ENCODE peak calls at places on chromosome 12, in ten cellular contexts. One of them, this sample, is unnamed.

GRCh38 chr12:101935769-101936741 is 58.7 kb downstream of the DRAM1 start:
- DNase-seq in mesothelial cell of epicardium: no peak
- DNase-seq in stimulated activated CD4-positive, alpha-beta T cell treated with anti-CD3 and anti-CD28 coated beads, Interleukin-12 subunit alpha, Interleukin-12 subunit beta, amount 100 ng/mL, for 48 hours: no peak
- DNase-seq in fibroblast of mammary gland: peak
- DNase-seq in tibial artery: peak
- DNase-seq in kidney tubule cell: no peak
- DNase-seq in HS-5: peak
- DNase-seq in HS-27A: peak
- DNase-seq in HEK293T: no peak
- DNase-seq in C1 segment of cervical spinal cord: no peak
- DNase-seq in this sample: peak

GRCh38 chr12:95070378-95070777 is 3.0 kb downstream of the NR2C1 start:
- DNase-seq in HEK293T: no peak
- DNase-seq in mesothelial cell of epicardium: no peak
- DNase-seq in C1 segment of cervical spinal cord: no peak
- DNase-seq in HS-5: no peak
- DNase-seq in stimulated activated CD4-positive, alpha-beta T cell treated with anti-CD3 and anti-CD28 coated beads, Interleukin-12 subunit alpha, Interleukin-12 subunit beta, amount 100 ng/mL, for 48 hours: no peak
- DNase-seq in tibial artery: no peak
- DNase-seq in kidney tubule cell: no peak
- DNase-seq in HS-27A: no peak
- DNase-seq in fibroblast of mammary gland: no peak
- DNase-seq in this sample: no peak

GRCh38 chr12:90234455-90234854 is 525.8 kb upstream of the ATP2B1 start:
- DNase-seq in C1 segment of cervical spinal cord: no peak
- DNase-seq in mesothelial cell of epicardium: no peak
- DNase-seq in HS-5: no peak
- DNase-seq in tibial artery: no peak
- DNase-seq in HS-27A: no peak
- DNase-seq in stimulated activated CD4-positive, alpha-beta T cell treated with anti-CD3 and anti-CD28 coated beads, Interleukin-12 subunit alpha, Interleukin-12 subunit beta, amount 100 ng/mL, for 48 hours: no peak
- DNase-seq in kidney tubule cell: no peak
- DNase-seq in HEK293T: no peak
- DNase-seq in fibroblast of mammary gland: peak
- DNase-seq in this sample: no peak

GRCh38 chr12:109919466-109919865 is 19.4 kb downstream of the TCHP start:
- DNase-seq in HEK293T: no peak
- DNase-seq in fibroblast of mammary gland: no peak
- DNase-seq in kidney tubule cell: no peak
- DNase-seq in HS-5: no peak
- DNase-seq in tibial artery: no peak
- DNase-seq in HS-27A: no peak
- DNase-seq in C1 segment of cervical spinal cord: no peak
- DNase-seq in stimulated activated CD4-positive, alpha-beta T cell treated with anti-CD3 and anti-CD28 coated beads, Interleukin-12 subunit alpha, Interleukin-12 subunit beta, amount 100 ng/mL, for 48 hours: no peak
- DNase-seq in mesothelial cell of epicardium: no peak
- DNase-seq in this sample: no peak

GRCh38 chr12:131507094-131507493 is 203.8 kb upstream of the SFSWAP start:
- DNase-seq in HEK293T: no peak
- DNase-seq in stimulated activated CD4-positive, alpha-beta T cell treated with anti-CD3 and anti-CD28 coated beads, Interleukin-12 subunit alpha, Interleukin-12 subunit beta, amount 100 ng/mL, for 48 hours: no peak
- DNase-seq in HS-27A: no peak
- DNase-seq in fibroblast of mammary gland: no peak
- DNase-seq in C1 segment of cervical spinal cord: no peak
- DNase-seq in tibial artery: no peak
- DNase-seq in kidney tubule cell: no peak
- DNase-seq in HS-5: no peak
- DNase-seq in mesothelial cell of epicardium: no peak
- DNase-seq in this sample: no peak

GRCh38 chr12:131279281-131279921 is 325.7 kb downstream of the ADGRD1 start:
- DNase-seq in HS-27A: no peak
- DNase-seq in tibial artery: peak
- DNase-seq in mesothelial cell of epicardium: no peak
- DNase-seq in HEK293T: no peak
- DNase-seq in HS-5: no peak
- DNase-seq in C1 segment of cervical spinal cord: no peak
- DNase-seq in fibroblast of mammary gland: no peak
- DNase-seq in stimulated activated CD4-positive, alpha-beta T cell treated with anti-CD3 and anti-CD28 coated beads, Interleukin-12 subunit alpha, Interleukin-12 subunit beta, amount 100 ng/mL, for 48 hours: no peak
- DNase-seq in kidney tubule cell: no peak
- DNase-seq in this sample: no peak

GRCh38 chr12:132904718-132905328 is 17.4 kb upstream of the CHFR start:
- DNase-seq in C1 segment of cervical spinal cord: peak
- DNase-seq in mesothelial cell of epicardium: peak
- DNase-seq in HS-5: no peak
- DNase-seq in kidney tubule cell: peak
- DNase-seq in HS-27A: no peak
- DNase-seq in HEK293T: no peak
- DNase-seq in fibroblast of mammary gland: peak
- DNase-seq in stimulated activated CD4-positive, alpha-beta T cell treated with anti-CD3 and anti-CD28 coated beads, Interleukin-12 subunit alpha, Interleukin-12 subunit beta, amount 100 ng/mL, for 48 hours: peak
- DNase-seq in tibial artery: peak
- DNase-seq in this sample: peak

GRCh38 chr12:22480016-22480415 is 64.3 kb downstream of the C2CD5 start:
- DNase-seq in C1 segment of cervical spinal cord: no peak
- DNase-seq in HS-5: no peak
- DNase-seq in kidney tubule cell: no peak
- DNase-seq in mesothelial cell of epicardium: no peak
- DNase-seq in HEK293T: no peak
- DNase-seq in stimulated activated CD4-positive, alpha-beta T cell treated with anti-CD3 and anti-CD28 coated beads, Interleukin-12 subunit alpha, Interleukin-12 subunit beta, amount 100 ng/mL, for 48 hours: no peak
- DNase-seq in tibial artery: no peak
- DNase-seq in HS-27A: no peak
- DNase-seq in fibroblast of mammary gland: no peak
- DNase-seq in this sample: no peak

GRCh38 chr12:527729-528128 is 68.0 kb downstream of the B4GALNT3 start:
- DNase-seq in mesothelial cell of epicardium: no peak
- DNase-seq in kidney tubule cell: no peak
- DNase-seq in HEK293T: no peak
- DNase-seq in fibroblast of mammary gland: no peak
- DNase-seq in tibial artery: no peak
- DNase-seq in stimulated activated CD4-positive, alpha-beta T cell treated with anti-CD3 and anti-CD28 coated beads, Interleukin-12 subunit alpha, Interleukin-12 subunit beta, amount 100 ng/mL, for 48 hours: no peak
- DNase-seq in C1 segment of cervical spinal cord: no peak
- DNase-seq in HS-27A: no peak
- DNase-seq in HS-5: no peak
- DNase-seq in this sample: no peak

GRCh38 chr12:57640156-57641042 is 7.4 kb upstream of the B4GALNT1 start:
- DNase-seq in fibroblast of mammary gland: no peak
- DNase-seq in HS-27A: no peak
- DNase-seq in mesothelial cell of epicardium: no peak
- DNase-seq in stimulated activated CD4-positive, alpha-beta T cell treated with anti-CD3 and anti-CD28 coated beads, Interleukin-12 subunit alpha, Interleukin-12 subunit beta, amount 100 ng/mL, for 48 hours: no peak
- DNase-seq in tibial artery: no peak
- DNase-seq in C1 segment of cervical spinal cord: no peak
- DNase-seq in kidney tubule cell: no peak
- DNase-seq in HS-5: no peak
- DNase-seq in HEK293T: no peak
- DNase-seq in this sample: no peak

GRCh38 chr12:118979763-118980406 is 1.5 kb upstream of the SRRM4 start:
- DNase-seq in tibial artery: no peak
- DNase-seq in HS-5: no peak
- DNase-seq in C1 segment of cervical spinal cord: peak
- DNase-seq in stimulated activated CD4-positive, alpha-beta T cell treated with anti-CD3 and anti-CD28 coated beads, Interleukin-12 subunit alpha, Interleukin-12 subunit beta, amount 100 ng/mL, for 48 hours: peak
- DNase-seq in HS-27A: no peak
- DNase-seq in kidney tubule cell: peak
- DNase-seq in fibroblast of mammary gland: peak
- DNase-seq in HEK293T: peak
- DNase-seq in mesothelial cell of epicardium: peak
- DNase-seq in this sample: no peak